ENCODE peak calls at places on chromosomes 4 and X, in four cellular contexts. Q is K562, C is GM12878, I is HepG2. F is an unnamed sample.
A peak's percentile ranks its signal among the peaks of the same experiment; 100 is the strongest.

GRCh38 chr4:8761167-8761823 is 110.3 kb downstream of the HMX1 start:
- DNase-seq in C (no peak), Q (no peak), I (no peak), F (peak; percentile 9)

GRCh38 chr4:48967626-48968025 is 18.4 kb upstream of the CWH43 start:
- DNase-seq in C (no peak), Q (no peak), I (no peak), F (peak; percentile 26)

GRCh38 chr4:4377683-4378082 is 9.2 kb upstream of the NSG1 start:
- DNase-seq in I (no peak), C (no peak), Q (no peak), F (no peak)

GRCh38 chr4:141389649-141390048 is 169.0 kb downstream of the ZNF330 start:
- DNase-seq in Q (no peak), C (no peak), I (no peak), F (no peak)

GRCh38 chr4:118834960-118835895 is 698 bp downstream of the SEC24D start:
- DNase-seq in Q (peak; percentile 35), I (peak; percentile 87), C (peak; percentile 62), F (peak; percentile 30)

GRCh38 chrX:131837325-131837724 is 185.8 kb upstream of the STK26 start:
- DNase-seq in Q (no peak), I (no peak), C (no peak), F (no peak)

GRCh38 chr4:148052448-148052847 is 320.6 kb downstream of the ARHGAP10 start:
- DNase-seq in Q (no peak), I (no peak), C (no peak), F (no peak)

GRCh38 chr4:100391913-100392312 is 125.9 kb downstream of the EMCN start:
- DNase-seq in I (no peak), Q (no peak), C (no peak), F (no peak)

GRCh38 chrX:12819231-12819630 is 28.0 kb downstream of the PRPS2 start:
- DNase-seq in I (no peak), C (no peak), Q (no peak), F (no peak)

GRCh38 chrX:120453985-120454384 is 15.1 kb downstream of the LAMP2 start:
- DNase-seq in Q (no peak), I (no peak), C (no peak), F (no peak)

GRCh38 chr4:12507868-12508481 is 976.2 kb downstream of the RAB28 start:
- DNase-seq in Q (no peak), I (no peak), C (no peak), F (no peak)

GRCh38 chr4:77006753-77007355 is 57.3 kb downstream of the SEPTIN11 start:
- DNase-seq in C (no peak), Q (no peak), I (no peak), F (no peak)

GRCh38 chr4:159520074-159520473 is 417.2 kb downstream of the RAPGEF2 start:
- DNase-seq in I (no peak), C (no peak), Q (no peak), F (no peak)

GRCh38 chr4:4249876-4250275 is 1.9 kb upstream of the TMEM128 start:
- DNase-seq in I (no peak), Q (no peak), C (no peak), F (no peak)

DNA sequence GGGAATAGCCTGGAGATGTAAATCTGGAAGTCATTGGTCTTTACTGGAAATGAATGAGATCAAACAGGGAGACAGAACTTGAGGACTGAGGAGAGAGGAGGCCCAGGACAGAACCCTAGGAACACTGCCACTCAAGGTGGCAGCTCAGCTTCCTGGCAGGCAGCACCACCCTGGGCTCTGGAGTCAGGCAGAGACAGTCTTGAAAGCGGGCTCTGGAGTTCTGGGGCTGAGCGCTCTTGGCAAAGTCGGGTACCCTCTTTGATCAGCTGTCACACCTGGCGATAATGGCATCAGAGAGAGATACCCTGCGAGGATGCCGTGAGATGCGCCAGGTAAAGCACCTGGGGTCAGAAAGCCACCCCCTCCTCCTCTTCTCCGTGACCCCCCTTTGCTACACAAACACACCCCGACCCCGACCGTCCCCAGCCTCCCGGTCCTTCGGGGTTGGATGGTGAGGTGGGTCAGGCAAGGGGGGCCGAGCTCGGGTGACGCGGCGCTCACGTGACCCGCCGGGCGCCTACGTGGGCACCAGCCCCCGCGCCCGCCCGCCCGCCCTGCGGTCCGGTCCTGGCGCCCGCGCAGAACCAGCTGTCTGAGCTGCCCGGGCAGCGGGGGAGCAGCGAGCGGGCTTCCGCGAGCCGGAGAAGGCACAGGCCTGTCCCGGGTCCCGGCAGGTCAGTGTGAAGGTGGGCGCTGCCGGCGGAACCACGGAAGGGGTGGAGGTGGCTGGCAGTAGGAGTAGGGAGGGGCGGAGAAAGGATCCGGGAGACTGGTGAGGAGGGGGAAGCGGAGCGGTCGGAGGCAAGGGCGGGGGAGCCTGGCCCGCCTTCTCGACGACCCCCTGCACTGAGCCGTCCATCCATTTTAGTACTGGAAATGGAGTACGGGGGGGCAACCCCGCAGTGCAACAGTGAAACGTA is at the start of gene TCEAL3:
- DNase-seq in C (no peak), Q (no peak), I (no peak), F (peak; percentile 48)
- TF ChIP-seq NR2C2 in C (no peak), Q (no peak), I (no peak), F (no peak)

DNA sequence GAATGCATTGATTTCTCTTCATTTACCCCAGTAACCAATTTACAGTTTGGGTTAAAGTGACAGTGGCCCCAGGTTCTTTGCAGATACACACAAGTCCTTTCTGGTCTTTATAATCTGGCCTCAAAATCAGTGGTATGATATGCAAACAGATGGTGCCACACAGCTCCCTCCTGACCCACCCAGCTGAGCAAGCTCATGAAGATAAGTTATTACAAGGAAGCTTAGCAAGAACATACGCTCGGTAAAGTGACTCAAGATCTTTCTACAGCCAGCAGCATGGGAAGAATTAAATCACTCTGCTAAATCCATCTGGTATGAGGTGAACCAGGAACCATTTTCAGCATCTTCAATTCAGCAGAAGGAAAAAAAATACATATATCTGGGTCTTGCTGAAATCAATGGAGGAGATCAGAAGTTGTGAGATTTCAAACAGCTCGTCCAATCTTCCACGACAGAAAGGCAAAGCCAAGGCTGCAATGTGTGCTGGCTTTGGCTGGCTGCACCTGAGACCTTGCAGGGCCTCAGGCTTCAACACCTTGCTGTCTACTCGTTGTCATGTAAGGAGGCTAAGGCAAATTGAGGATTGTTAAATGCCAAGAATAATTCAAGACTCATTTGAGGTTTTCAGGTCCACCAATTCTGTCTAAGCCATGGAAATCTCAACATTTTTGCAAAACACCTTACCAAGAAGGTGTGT is 28.2 kb downstream of the SEL1L3 start:
- DNase-seq in I (no peak), C (no peak), Q (no peak), F (no peak)
- TF ChIP-seq NR2C2 in I (no peak), C (no peak), Q (no peak), F (no peak)

GRCh38 chr4:173573286-173573685 is 43.3 kb upstream of the HAND2 start:
- DNase-seq in I (no peak), Q (no peak), C (no peak), F (no peak)

GRCh38 chr4:173575482-173576152 is 45.6 kb upstream of the HAND2 start:
- DNase-seq in C (no peak), Q (no peak), I (no peak), F (no peak)

GRCh38 chr4:173573725-173574124 is 43.7 kb upstream of the HAND2 start:
- DNase-seq in C (no peak), I (no peak), Q (no peak), F (no peak)

GRCh38 chr4:173572493-173573129 is 42.6 kb upstream of the HAND2 start:
- DNase-seq in C (no peak), I (no peak), Q (no peak), F (no peak)

DNA sequence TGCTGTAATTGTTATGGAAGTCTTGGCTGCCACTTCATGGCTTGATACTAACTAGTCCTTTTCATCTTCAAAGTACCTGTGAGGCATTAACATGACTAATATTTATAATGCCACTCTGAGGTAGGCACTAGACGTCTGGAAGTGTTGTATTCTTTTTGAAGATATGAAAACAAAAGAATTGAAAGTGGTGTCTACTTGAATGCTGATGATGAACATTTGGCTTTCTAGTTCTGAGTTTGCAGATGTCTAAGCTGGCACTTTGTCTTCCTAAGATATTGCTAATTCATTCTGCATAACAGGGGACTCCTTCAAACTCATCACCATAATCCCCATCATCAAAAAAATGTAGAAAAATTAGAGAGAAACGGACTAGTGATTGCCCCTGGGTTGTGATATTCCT is 41.6 kb upstream of the HAND2 start:
- DNase-seq in Q (no peak), I (no peak), C (no peak), F (no peak)
- TF ChIP-seq NR2C2 in Q (no peak), I (no peak), C (no peak), F (no peak)

GRCh38 chrX:118252967-118253366 is 92.9 kb upstream of the WDR44 start:
- DNase-seq in I (no peak), C (no peak), Q (no peak), F (no peak)

GRCh38 chrX:118254611-118255010 is 91.3 kb upstream of the WDR44 start:
- DNase-seq in Q (peak; percentile 33), I (peak; percentile 7), C (peak; percentile 23), F (peak; percentile 58)

GRCh38 chrX:118255921-118256320 is 90.0 kb upstream of the WDR44 start:
- DNase-seq in I (no peak), Q (no peak), C (no peak), F (no peak)

GRCh38 chrX:118251251-118251650 is 94.7 kb upstream of the WDR44 start:
- DNase-seq in C (no peak), Q (no peak), I (no peak), F (no peak)
- TF ChIP-seq NR2C2 in C (no peak), Q (no peak), I (no peak), F (no peak)

DNA sequence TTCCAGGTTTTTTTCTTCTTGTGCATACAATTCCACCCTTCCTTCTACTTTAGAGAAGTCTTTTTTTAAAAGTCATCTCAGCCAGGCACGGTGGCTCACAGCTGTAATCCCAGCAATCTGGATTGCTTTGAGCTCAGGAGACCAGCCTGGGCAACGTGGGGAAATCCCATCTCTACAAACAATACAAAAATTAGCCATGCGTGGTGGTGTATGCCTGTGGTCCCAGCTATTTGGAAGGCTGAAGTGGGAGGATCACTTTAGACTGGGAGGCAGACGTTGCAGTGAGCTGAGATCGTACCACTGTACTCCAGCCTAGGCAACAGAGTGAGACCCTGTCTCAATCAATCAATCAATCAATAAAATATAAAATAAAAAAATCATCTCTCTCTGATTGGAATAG is 14.8 kb downstream of the ELOVL6 start:
- DNase-seq in I (no peak), C (no peak), Q (no peak), F (no peak)
- TF ChIP-seq NR2C2 in I (no peak), C (no peak), Q (no peak), F (no peak)

GRCh38 chr4:166092797-166093196 is 219.8 kb downstream of the TLL1 start:
- DNase-seq in Q (no peak), I (no peak), C (no peak), F (no peak)

GRCh38 chr4:166091146-166091545 is 218.1 kb downstream of the TLL1 start:
- DNase-seq in Q (no peak), C (no peak), I (no peak), F (no peak)

GRCh38 chr4:166088576-166088975 is 215.5 kb downstream of the TLL1 start:
- DNase-seq in Q (no peak), C (no peak), I (no peak), F (no peak)

GRCh38 chr4:166087569-166087968 is 214.5 kb downstream of the TLL1 start:
- DNase-seq in I (no peak), Q (no peak), C (no peak), F (no peak)

DNA sequence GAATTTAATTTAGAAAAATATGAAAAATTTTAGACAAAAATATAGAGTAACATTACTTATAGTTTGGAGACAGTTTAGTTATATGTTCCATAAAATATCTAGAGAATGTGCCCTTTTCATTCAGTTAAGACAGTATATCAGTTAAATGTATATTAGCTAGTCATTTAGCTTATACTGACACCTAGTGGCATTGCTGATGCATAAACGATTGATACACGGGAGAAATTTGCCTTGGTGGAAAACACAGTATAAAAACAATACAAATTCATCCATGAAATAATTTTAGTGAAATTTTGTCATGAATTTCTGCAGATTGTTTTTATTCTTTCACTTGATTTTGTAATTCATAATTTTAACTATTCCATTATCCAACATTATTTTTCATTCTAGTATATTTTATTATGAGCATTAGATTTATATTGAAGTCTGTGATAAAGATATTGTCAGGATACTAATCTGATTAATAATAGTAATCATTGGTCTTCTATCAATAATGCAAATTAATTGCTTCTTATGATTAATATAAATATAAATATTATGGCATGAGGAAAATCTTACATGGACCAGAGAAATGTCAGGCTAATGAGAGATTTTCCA is 219.0 kb downstream of the TLL1 start:
- DNase-seq in Q (peak; percentile 13), C (no peak), I (peak; percentile 28), F (no peak)
- TF ChIP-seq NR2C2 in Q (no peak), C (no peak), I (no peak), F (no peak)

F was measured in WTC11.